ENCODE peak calls at places on chromosomes 6 and 20, in seven cellular contexts. One of them, this sample, is unnamed.

GRCh38 chr6:89144358-89145041 is 1.4 kb upstream of the PM20D2 start:
- DNase-seq in heart left ventricle: no peak
- DNase-seq in mesendoderm: no peak
- DNase-seq in adipocyte: no peak
- DNase-seq in mucosa of descending colon: no peak
- DNase-seq in AG10803: no peak
- DNase-seq in MG63: no peak
- DNase-seq in this sample: no peak

GRCh38 chr6:119119989-119120388 is 41.5 kb upstream of the FAM184A start:
- DNase-seq in MG63: peak
- DNase-seq in mucosa of descending colon: no peak
- DNase-seq in adipocyte: peak
- DNase-seq in heart left ventricle: no peak
- DNase-seq in mesendoderm: no peak
- DNase-seq in AG10803: peak
- DNase-seq in this sample: no peak

GRCh38 chr20:46468508-46468907 is 44.9 kb downstream of the ZNF334 start:
- DNase-seq in mesendoderm: peak
- DNase-seq in AG10803: no peak
- DNase-seq in mucosa of descending colon: no peak
- DNase-seq in MG63: no peak
- DNase-seq in heart left ventricle: no peak
- DNase-seq in adipocyte: no peak
- DNase-seq in this sample: no peak

GRCh38 chr20:7152071-7152470 is 384.6 kb downstream of the BMP2 start:
- DNase-seq in mesendoderm: peak
- DNase-seq in mucosa of descending colon: no peak
- DNase-seq in MG63: no peak
- DNase-seq in heart left ventricle: no peak
- DNase-seq in adipocyte: no peak
- DNase-seq in AG10803: no peak
- DNase-seq in this sample: no peak

GRCh38 chr6:21780601-21781000 is 187.1 kb downstream of the SOX4 start:
- DNase-seq in mucosa of descending colon: no peak
- DNase-seq in mesendoderm: no peak
- DNase-seq in MG63: no peak
- DNase-seq in heart left ventricle: no peak
- DNase-seq in adipocyte: no peak
- DNase-seq in AG10803: no peak
- DNase-seq in this sample: no peak

GRCh38 chr20:44428174-44429016 is 47.3 kb upstream of the TTPAL start:
- DNase-seq in AG10803: no peak
- DNase-seq in heart left ventricle: no peak
- DNase-seq in adipocyte: no peak
- DNase-seq in mucosa of descending colon: no peak
- DNase-seq in mesendoderm: no peak
- DNase-seq in MG63: no peak
- DNase-seq in this sample: no peak

GRCh38 chr20:59207742-59208357 is 44.2 kb downstream of the ZNF831 start:
- DNase-seq in mucosa of descending colon: peak
- DNase-seq in AG10803: peak
- DNase-seq in mesendoderm: peak
- DNase-seq in adipocyte: no peak
- DNase-seq in heart left ventricle: peak
- DNase-seq in MG63: peak
- DNase-seq in this sample: peak

GRCh38 chr6:3867616-3868502 is 18.7 kb downstream of the FAM50B start:
- DNase-seq in adipocyte: peak
- DNase-seq in MG63: no peak
- DNase-seq in heart left ventricle: no peak
- DNase-seq in mesendoderm: no peak
- DNase-seq in mucosa of descending colon: no peak
- DNase-seq in AG10803: peak
- DNase-seq in this sample: no peak

GRCh38 chr20:32013326-32013725 is 3.1 kb downstream of the CCM2L start:
- DNase-seq in mucosa of descending colon: no peak
- DNase-seq in adipocyte: no peak
- DNase-seq in mesendoderm: no peak
- DNase-seq in MG63: no peak
- DNase-seq in AG10803: no peak
- DNase-seq in heart left ventricle: no peak
- DNase-seq in this sample: no peak

GRCh38 chr6:43347021-43347420 is 22.4 kb downstream of the ZNF318 start:
- DNase-seq in mesendoderm: no peak
- DNase-seq in adipocyte: no peak
- DNase-seq in heart left ventricle: no peak
- DNase-seq in mucosa of descending colon: no peak
- DNase-seq in MG63: no peak
- DNase-seq in AG10803: no peak
- DNase-seq in this sample: no peak

GRCh38 chr6:125423047-125423446 is 121.3 kb upstream of the HDDC2 start:
- DNase-seq in heart left ventricle: no peak
- DNase-seq in mesendoderm: no peak
- DNase-seq in adipocyte: no peak
- DNase-seq in mucosa of descending colon: no peak
- DNase-seq in MG63: no peak
- DNase-seq in AG10803: no peak
- DNase-seq in this sample: no peak

GRCh38 chr6:125415921-125416320 is 114.2 kb upstream of the HDDC2 start:
- DNase-seq in AG10803: no peak
- DNase-seq in heart left ventricle: no peak
- DNase-seq in mucosa of descending colon: no peak
- DNase-seq in adipocyte: peak
- DNase-seq in mesendoderm: no peak
- DNase-seq in MG63: no peak
- DNase-seq in this sample: no peak

DNA sequence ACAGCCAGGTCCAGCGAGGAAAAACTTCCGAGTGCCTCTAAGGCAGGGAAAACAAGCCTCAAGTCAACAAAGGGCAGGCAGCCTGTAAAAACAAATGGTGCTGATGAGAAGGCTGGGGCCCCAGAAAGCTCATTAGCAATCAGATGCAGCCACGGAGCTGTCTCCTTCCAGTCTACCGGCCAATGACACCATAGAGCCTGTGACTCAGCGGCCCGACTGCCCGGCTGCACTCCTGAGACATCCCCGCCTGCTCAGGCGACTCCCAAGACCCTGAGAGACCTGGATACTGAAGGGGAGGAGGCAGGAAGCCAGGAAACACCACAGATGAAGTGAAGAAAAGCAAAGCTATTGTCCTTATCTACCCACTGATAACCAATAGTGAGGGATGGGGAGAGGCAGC is 120.1 kb upstream of the HDDC2 start:
- DNase-seq in mesendoderm: peak
- DNase-seq in mucosa of descending colon: no peak
- DNase-seq in adipocyte: no peak
- DNase-seq in AG10803: no peak
- DNase-seq in heart left ventricle: peak
- DNase-seq in MG63: no peak
- DNase-seq in this sample: peak
- H3K4me3 ChIP-seq in mesendoderm: no peak
- H3K4me3 ChIP-seq in mucosa of descending colon: no peak
- H3K4me3 ChIP-seq in adipocyte: no peak
- H3K4me3 ChIP-seq in AG10803: no peak
- H3K4me3 ChIP-seq in heart left ventricle: no peak
- H3K4me3 ChIP-seq in MG63: no peak
- H3K4me3 ChIP-seq in this sample: no peak

GRCh38 chr6:166361080-166361429 is 18.7 kb upstream of the SFT2D1 start:
- DNase-seq in heart left ventricle: peak
- DNase-seq in mucosa of descending colon: no peak
- DNase-seq in MG63: no peak
- DNase-seq in mesendoderm: no peak
- DNase-seq in AG10803: peak
- DNase-seq in adipocyte: no peak
- DNase-seq in this sample: no peak

GRCh38 chr6:166366921-166367320 is 15.8 kb downstream of the MPC1 start:
- DNase-seq in heart left ventricle: peak
- DNase-seq in adipocyte: no peak
- DNase-seq in mesendoderm: no peak
- DNase-seq in mucosa of descending colon: no peak
- DNase-seq in MG63: no peak
- DNase-seq in AG10803: no peak
- DNase-seq in this sample: no peak

GRCh38 chr6:166365806-166366205 is 16.9 kb downstream of the MPC1 start:
- DNase-seq in heart left ventricle: no peak
- DNase-seq in AG10803: no peak
- DNase-seq in mucosa of descending colon: no peak
- DNase-seq in adipocyte: peak
- DNase-seq in MG63: no peak
- DNase-seq in mesendoderm: peak
- DNase-seq in this sample: no peak

GRCh38 chr6:166365221-166365620 is 17.5 kb downstream of the MPC1 start:
- DNase-seq in heart left ventricle: no peak
- DNase-seq in MG63: peak
- DNase-seq in mesendoderm: peak
- DNase-seq in AG10803: peak
- DNase-seq in mucosa of descending colon: no peak
- DNase-seq in adipocyte: peak
- DNase-seq in this sample: no peak

GRCh38 chr6:166364480-166364879 is 18.3 kb downstream of the MPC1 start:
- DNase-seq in MG63: no peak
- DNase-seq in mesendoderm: no peak
- DNase-seq in AG10803: no peak
- DNase-seq in mucosa of descending colon: no peak
- DNase-seq in adipocyte: no peak
- DNase-seq in heart left ventricle: no peak
- DNase-seq in this sample: no peak
- H3K4me3 ChIP-seq in MG63: no peak
- H3K4me3 ChIP-seq in mesendoderm: no peak
- H3K4me3 ChIP-seq in AG10803: no peak
- H3K4me3 ChIP-seq in mucosa of descending colon: no peak
- H3K4me3 ChIP-seq in adipocyte: peak
- H3K4me3 ChIP-seq in heart left ventricle: peak
- H3K4me3 ChIP-seq in this sample: no peak

GRCh38 chr6:167849846-167850459 is 23.2 kb downstream of the AFDN start:
- DNase-seq in heart left ventricle: no peak
- DNase-seq in MG63: no peak
- DNase-seq in mucosa of descending colon: no peak
- DNase-seq in adipocyte: peak
- DNase-seq in AG10803: no peak
- DNase-seq in mesendoderm: peak
- DNase-seq in this sample: no peak
- H3K4me3 ChIP-seq in heart left ventricle: no peak
- H3K4me3 ChIP-seq in MG63: no peak
- H3K4me3 ChIP-seq in mucosa of descending colon: no peak
- H3K4me3 ChIP-seq in adipocyte: no peak
- H3K4me3 ChIP-seq in AG10803: no peak
- H3K4me3 ChIP-seq in mesendoderm: no peak
- H3K4me3 ChIP-seq in this sample: no peak

DNA sequence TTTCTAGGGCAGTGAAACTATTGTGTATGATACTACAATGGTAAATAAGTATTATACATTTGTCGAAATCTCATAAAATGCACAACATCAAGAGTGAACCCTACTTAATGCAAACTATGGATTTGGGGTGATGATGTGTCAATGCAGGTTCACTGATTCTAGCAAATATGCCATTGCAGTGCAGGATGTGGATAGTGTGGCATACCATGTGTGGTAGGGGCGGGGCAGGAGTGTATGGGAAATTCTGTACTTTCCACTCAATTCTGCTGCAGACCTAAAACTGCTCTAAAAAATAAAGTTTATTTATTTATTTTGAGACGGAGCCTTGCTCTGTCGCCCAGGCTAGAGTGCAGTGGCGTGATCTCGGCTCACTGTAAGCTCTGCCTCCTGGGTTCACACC is 44.3 kb downstream of the ABHD12 start:
- DNase-seq in MG63: no peak
- DNase-seq in AG10803: no peak
- DNase-seq in adipocyte: no peak
- DNase-seq in mesendoderm: no peak
- DNase-seq in heart left ventricle: no peak
- DNase-seq in mucosa of descending colon: no peak
- DNase-seq in this sample: no peak
- H3K4me3 ChIP-seq in MG63: no peak
- H3K4me3 ChIP-seq in AG10803: no peak
- H3K4me3 ChIP-seq in adipocyte: no peak
- H3K4me3 ChIP-seq in mesendoderm: no peak
- H3K4me3 ChIP-seq in heart left ventricle: no peak
- H3K4me3 ChIP-seq in mucosa of descending colon: no peak
- H3K4me3 ChIP-seq in this sample: no peak

DNA sequence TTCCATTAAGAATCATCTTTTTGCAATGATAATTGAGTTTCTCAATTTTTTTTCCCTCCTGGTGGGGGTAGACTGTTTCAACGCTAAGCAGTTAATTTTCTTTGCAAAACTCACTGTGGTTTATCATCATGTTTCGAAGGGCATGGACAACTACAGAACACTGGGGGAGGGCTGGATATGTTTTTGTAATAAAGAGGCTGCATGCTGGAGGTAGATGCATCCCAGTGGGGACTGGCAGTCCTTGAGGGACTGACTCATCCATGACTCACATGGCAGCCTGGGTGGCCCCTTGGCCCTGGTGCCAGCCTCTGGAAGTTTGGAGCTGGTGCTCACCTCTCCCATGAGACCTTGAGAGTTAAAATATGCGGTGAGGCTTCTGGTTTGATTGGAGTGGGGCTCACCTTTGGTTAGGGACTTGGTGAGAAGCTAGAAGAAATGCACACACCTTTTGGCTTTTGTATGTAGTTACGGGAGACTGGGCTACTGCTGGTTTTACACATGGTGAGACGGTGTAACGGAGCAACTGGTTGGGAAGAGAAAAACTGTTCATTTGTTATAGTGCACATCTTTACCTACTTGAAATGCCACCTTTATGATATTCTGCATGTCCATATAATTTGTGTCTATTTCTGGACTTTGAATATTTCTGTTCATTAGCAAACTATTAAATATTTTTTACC is 31.4 kb downstream of the TIAM2 start:
- DNase-seq in adipocyte: peak
- DNase-seq in mucosa of descending colon: no peak
- DNase-seq in MG63: peak
- DNase-seq in mesendoderm: peak
- DNase-seq in heart left ventricle: no peak
- DNase-seq in AG10803: peak
- DNase-seq in this sample: peak
- H3K4me3 ChIP-seq in adipocyte: peak
- H3K4me3 ChIP-seq in mucosa of descending colon: no peak
- H3K4me3 ChIP-seq in MG63: no peak
- H3K4me3 ChIP-seq in mesendoderm: no peak
- H3K4me3 ChIP-seq in heart left ventricle: no peak
- H3K4me3 ChIP-seq in AG10803: no peak
- H3K4me3 ChIP-seq in this sample: no peak

GRCh38 chr6:47179286-47179685 is 130.4 kb downstream of the TNFRSF21 start:
- DNase-seq in mesendoderm: no peak
- DNase-seq in heart left ventricle: no peak
- DNase-seq in AG10803: no peak
- DNase-seq in mucosa of descending colon: no peak
- DNase-seq in MG63: no peak
- DNase-seq in adipocyte: no peak
- DNase-seq in this sample: no peak

GRCh38 chr6:47182291-47182957 is 127.3 kb downstream of the TNFRSF21 start:
- DNase-seq in MG63: no peak
- DNase-seq in mucosa of descending colon: no peak
- DNase-seq in AG10803: no peak
- DNase-seq in adipocyte: no peak
- DNase-seq in mesendoderm: no peak
- DNase-seq in heart left ventricle: no peak
- DNase-seq in this sample: no peak

GRCh38 chr6:47181681-47182080 is 128.0 kb downstream of the TNFRSF21 start:
- DNase-seq in AG10803: no peak
- DNase-seq in mucosa of descending colon: no peak
- DNase-seq in adipocyte: no peak
- DNase-seq in mesendoderm: no peak
- DNase-seq in heart left ventricle: no peak
- DNase-seq in MG63: no peak
- DNase-seq in this sample: no peak

GRCh38 chr6:47175656-47176055 is 133.5 kb upstream of the ADGRF1 start:
- DNase-seq in adipocyte: no peak
- DNase-seq in heart left ventricle: no peak
- DNase-seq in AG10803: no peak
- DNase-seq in mesendoderm: no peak
- DNase-seq in MG63: no peak
- DNase-seq in mucosa of descending colon: no peak
- DNase-seq in this sample: no peak

GRCh38 chr6:47180633-47181032 is 129.1 kb downstream of the TNFRSF21 start:
- DNase-seq in mucosa of descending colon: no peak
- DNase-seq in AG10803: peak
- DNase-seq in adipocyte: peak
- DNase-seq in mesendoderm: peak
- DNase-seq in MG63: no peak
- DNase-seq in heart left ventricle: no peak
- DNase-seq in this sample: no peak
- H3K4me3 ChIP-seq in mucosa of descending colon: no peak
- H3K4me3 ChIP-seq in AG10803: no peak
- H3K4me3 ChIP-seq in adipocyte: no peak
- H3K4me3 ChIP-seq in mesendoderm: no peak
- H3K4me3 ChIP-seq in MG63: no peak
- H3K4me3 ChIP-seq in heart left ventricle: no peak
- H3K4me3 ChIP-seq in this sample: no peak

This sample was measured in aorta.